ENCODE peak calls at places on chromosome 15, in five cellular contexts. One of them, this sample, is unnamed.

GRCh38 chr15:88274534-88275460 is 18.3 kb upstream of the NTRK3 start:
- DNase-seq in heart right ventricle: peak
- DNase-seq in EL: peak
- DNase-seq in RCC 7860: peak
- DNase-seq in NAMALWA: peak
- DNase-seq in this sample: no peak

GRCh38 chr15:79595995-79596622 is 164.0 kb downstream of the MINAR1 start:
- DNase-seq in heart right ventricle: peak
- DNase-seq in EL: peak
- DNase-seq in RCC 7860: peak
- DNase-seq in NAMALWA: peak
- DNase-seq in this sample: peak

GRCh38 chr15:25407950-25408349 is 30.9 kb downstream of the UBE3A start:
- DNase-seq in heart right ventricle: no peak
- DNase-seq in EL: no peak
- DNase-seq in RCC 7860: no peak
- DNase-seq in NAMALWA: peak
- DNase-seq in this sample: no peak

GRCh38 chr15:40929730-40930429 is 740 bp downstream of the DLL4 start:
- DNase-seq in heart right ventricle: no peak
- DNase-seq in EL: peak
- DNase-seq in RCC 7860: no peak
- DNase-seq in NAMALWA: no peak
- DNase-seq in this sample: peak

GRCh38 chr15:48352474-48353072 is 21.3 kb downstream of the DUT start:
- DNase-seq in heart right ventricle: peak
- DNase-seq in EL: peak
- DNase-seq in RCC 7860: peak
- DNase-seq in NAMALWA: peak
- DNase-seq in this sample: peak

GRCh38 chr15:78620839-78621421 is at the start of gene CHRNA3:
- DNase-seq in heart right ventricle: no peak
- DNase-seq in EL: no peak
- DNase-seq in RCC 7860: no peak
- DNase-seq in NAMALWA: no peak
- DNase-seq in this sample: no peak

GRCh38 chr15:101016581-101016980 is 97.4 kb downstream of the LRRK1 start:
- DNase-seq in heart right ventricle: no peak
- DNase-seq in EL: no peak
- DNase-seq in RCC 7860: no peak
- DNase-seq in NAMALWA: no peak
- DNase-seq in this sample: no peak

GRCh38 chr15:34725565-34725964 is 29.2 kb downstream of the GJD2 start:
- DNase-seq in heart right ventricle: no peak
- DNase-seq in EL: peak
- DNase-seq in RCC 7860: no peak
- DNase-seq in NAMALWA: no peak
- DNase-seq in this sample: peak

GRCh38 chr15:40534371-40534770 is 30.5 kb downstream of the CCDC32 start:
- DNase-seq in heart right ventricle: no peak
- DNase-seq in EL: no peak
- DNase-seq in RCC 7860: no peak
- DNase-seq in NAMALWA: no peak
- DNase-seq in this sample: no peak

This sample was measured in astrocyte.